ENCODE peak calls at places on chromosomes 7 and 10, in seven cellular contexts. M, N, K, J, L, Q and E are unnamed samples.
A peak's percentile ranks its signal among the peaks of the same experiment; 100 is the strongest.

GRCh38 chr7:27575647-27576046 is 87.0 kb downstream of the HIBADH start:
- DNase-seq in M (no peak), N (no peak), K (no peak), J (no peak), L (no peak), Q (no peak), E (no peak)

GRCh38 chr10:12965571-12965970 is 35.9 kb downstream of the CCDC3 start:
- DNase-seq in M (no peak), N (peak; percentile 49), K (no peak), J (no peak), L (no peak), Q (no peak), E (no peak)

GRCh38 chr10:19730071-19730470 is 86.2 kb upstream of the PLXDC2 start:
- DNase-seq in M (no peak), N (peak; percentile 68), K (no peak), J (no peak), L (no peak), Q (no peak), E (no peak)

GRCh38 chr7:43585521-43585920 is 2.6 kb downstream of the STK17A start:
- DNase-seq in M (no peak), N (peak; percentile 78), K (no peak), J (no peak), L (no peak), Q (peak; percentile 43), E (no peak)

GRCh38 chr10:1542941-1543340 is 194.4 kb downstream of the ADARB2 start:
- DNase-seq in M (no peak), N (no peak), K (no peak), J (no peak), L (no peak), Q (no peak), E (no peak)

GRCh38 chr7:84425702-84426259 is 231.2 kb upstream of the SEMA3A start:
- DNase-seq in M (no peak), N (no peak), K (no peak), J (no peak), L (no peak), Q (no peak), E (no peak)

GRCh38 chr10:122468923-122469781 is 7.8 kb downstream of the HTRA1 start:
- DNase-seq in M (no peak), N (peak; percentile 98), K (no peak), J (peak; percentile 41), L (no peak), Q (peak; percentile 6), E (peak; percentile 89)

GRCh38 chr10:110959379-110960332 is 40.3 kb downstream of the SHOC2 start:
- DNase-seq in M (no peak), N (no peak), K (no peak), J (no peak), L (no peak), Q (no peak), E (no peak)

GRCh38 chr10:102262744-102263370 is 17.5 kb downstream of the GBF1 start:
- DNase-seq in M (no peak), N (no peak), K (no peak), J (no peak), L (no peak), Q (no peak), E (no peak)

GRCh38 chr10:45596556-45596955 is 76.0 kb downstream of the ZFAND4 start:
- DNase-seq in M (no peak), N (no peak), K (no peak), J (no peak), L (no peak), Q (no peak), E (no peak)

GRCh38 chr7:144130730-144131129 is 7.8 kb downstream of the OR2A14 start:
- DNase-seq in M (no peak), N (no peak), K (no peak), J (no peak), L (no peak), Q (no peak), E (no peak)

GRCh38 chr7:51013218-51013786 is 230.6 kb upstream of the GRB10 start:
- DNase-seq in M (no peak), N (no peak), K (no peak), J (no peak), L (peak; percentile 38), Q (no peak), E (no peak)

GRCh38 chr10:21696302-21696701 is 162.3 kb downstream of the MLLT10 start:
- DNase-seq in M (no peak), N (no peak), K (no peak), J (no peak), L (no peak), Q (no peak), E (no peak)

GRCh38 chr10:95508730-95509129 is 52.4 kb downstream of the SORBS1 start:
- DNase-seq in M (no peak), N (peak; percentile 21), K (no peak), J (no peak), L (no peak), Q (peak; percentile 28), E (no peak)

GRCh38 chr7:1940402-1940786 is 270.3 kb downstream of the ELFN1 start:
- DNase-seq in M (peak; percentile 55), N (no peak), K (peak; percentile 58), J (no peak), L (no peak), Q (no peak), E (no peak)

GRCh38 chr10:89163265-89163995 is 43.7 kb downstream of the CH25H start:
- DNase-seq in M (peak; percentile 76), N (no peak), K (no peak), J (no peak), L (no peak), Q (no peak), E (no peak)

GRCh38 chr10:132165416-132165980 is 21.2 kb upstream of the DPYSL4 start:
- DNase-seq in M (no peak), N (no peak), K (no peak), J (no peak), L (no peak), Q (no peak), E (no peak)

GRCh38 chr7:12031186-12031585 is 179.9 kb upstream of the TMEM106B start:
- DNase-seq in M (no peak), N (peak; percentile 6), K (no peak), J (no peak), L (no peak), Q (no peak), E (no peak)

GRCh38 chr7:90211391-90212148 is at the start of gene STEAP2:
- DNase-seq in M (no peak), N (peak; percentile 85), K (peak; percentile 13), J (peak; percentile 82), L (peak; percentile 90), Q (peak; percentile 81), E (peak; percentile 82)

GRCh38 chr7:12771378-12771877 is 84.0 kb downstream of the ARL4A start:
- DNase-seq in M (no peak), N (peak; percentile 56), K (no peak), J (no peak), L (no peak), Q (no peak), E (no peak)

GRCh38 chr7:77766801-77767605 is 31.2 kb downstream of the TMEM60 start:
- DNase-seq in M (no peak), N (no peak), K (no peak), J (no peak), L (no peak), Q (no peak), E (no peak)

GRCh38 chr10:112242769-112243168 is 40.4 kb upstream of the TECTB start:
- DNase-seq in M (no peak), N (no peak), K (no peak), J (no peak), L (no peak), Q (no peak), E (no peak)

GRCh38 chr10:86312701-86313270 is 53.8 kb downstream of the GRID1 start:
- DNase-seq in M (no peak), N (no peak), K (no peak), J (no peak), L (no peak), Q (no peak), E (no peak)

GRCh38 chr7:11300231-11300630 is 326.6 kb downstream of the PHF14 start:
- DNase-seq in M (no peak), N (no peak), K (no peak), J (no peak), L (no peak), Q (no peak), E (no peak)

GRCh38 chr10:68133553-68133952 is 24.3 kb downstream of the MYPN start:
- DNase-seq in M (no peak), N (peak; percentile 57), K (no peak), J (no peak), L (no peak), Q (no peak), E (no peak)

GRCh38 chr10:63110940-63111339 is 22.2 kb upstream of the NRBF2 start:
- DNase-seq in M (no peak), N (no peak), K (no peak), J (no peak), L (no peak), Q (no peak), E (no peak)
- TF ChIP-seq CEBPB in M (no peak), N (no peak), K (no peak), J (no peak), L (no peak), Q (no peak), E (no peak)

GRCh38 chr7:103445228-103446020 is 583 bp downstream of the SLC26A5 start:
- DNase-seq in M (no peak), N (no peak), K (no peak), J (no peak), L (peak; percentile 79), Q (no peak), E (no peak)
- TF ChIP-seq CEBPB in M (no peak), N (no peak), K (no peak), J (no peak), L (no peak), Q (no peak), E (no peak)

DNA sequence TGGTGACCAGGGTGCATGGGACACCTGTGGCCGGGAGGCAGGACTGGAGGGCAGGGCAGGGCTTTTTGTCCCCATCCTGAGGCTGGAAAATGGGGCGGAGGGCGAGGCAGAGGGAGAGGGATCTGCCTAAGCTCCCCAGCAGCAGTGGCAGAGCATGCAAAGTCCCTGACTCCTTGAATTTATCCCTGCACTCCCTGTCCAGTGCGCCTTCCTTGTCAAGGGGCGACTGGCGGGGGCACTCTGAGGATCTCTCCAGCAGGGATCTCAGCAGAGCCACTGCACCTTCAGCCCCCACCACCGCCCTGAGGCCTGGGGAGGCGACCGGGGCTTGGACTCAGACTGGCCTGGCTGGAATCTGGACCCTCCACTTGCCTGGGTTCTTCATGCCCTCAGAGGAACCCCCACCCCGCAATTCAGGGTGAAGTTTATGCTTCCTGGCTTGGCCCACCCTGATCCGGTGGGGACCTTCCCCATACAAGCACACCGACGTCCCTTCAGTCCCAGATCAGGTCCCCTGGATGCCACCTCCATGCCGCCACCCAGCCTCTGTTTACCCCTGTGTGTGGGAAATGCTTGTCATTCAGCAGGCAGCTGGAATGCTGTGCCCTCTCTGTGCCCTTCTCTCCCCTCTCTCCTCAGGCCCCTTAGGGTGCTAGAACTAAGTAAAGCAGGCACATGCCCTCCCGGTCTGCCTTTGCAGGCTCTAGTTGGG is 46.3 kb downstream of the CDH23 start:
- DNase-seq in M (no peak), N (no peak), K (no peak), J (no peak), L (no peak), Q (no peak), E (no peak)
- TF ChIP-seq CEBPB in M (no peak), N (no peak), K (no peak), J (no peak), L (no peak), Q (no peak), E (no peak)

DNA sequence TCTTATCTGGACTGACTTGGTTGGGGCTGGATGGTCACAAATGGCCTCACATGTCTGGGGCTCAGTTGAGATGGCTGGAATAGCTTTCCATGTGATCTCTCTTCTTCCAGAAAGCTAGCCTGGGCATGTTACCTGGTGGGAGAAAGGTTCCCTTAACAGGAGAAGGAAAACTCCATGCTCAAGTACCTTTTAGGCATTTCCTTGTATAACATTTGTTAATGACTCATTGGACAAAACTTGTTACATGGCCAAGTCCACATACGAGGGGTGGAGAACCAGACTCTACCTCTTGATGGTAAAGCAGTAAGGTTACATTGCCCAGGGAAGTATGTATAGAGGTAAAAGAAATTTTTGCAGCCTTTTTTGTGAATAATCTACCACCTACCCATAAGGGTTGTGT is 826.4 kb downstream of the LRMDA start:
- DNase-seq in M (no peak), N (no peak), K (no peak), J (no peak), L (no peak), Q (no peak), E (no peak)
- TF ChIP-seq CEBPB in M (no peak), N (no peak), K (no peak), J (no peak), L (no peak), Q (no peak), E (no peak)